ENCODE peak calls at places on chromosomes 12 and 14, in six cellular contexts. One of them, this sample, is unnamed.

GRCh38 chr14:77470192-77470870 is 12.4 kb downstream of the AHSA1 start:
- DNase-seq in fibroblast of lung: no peak
- DNase-seq in PC-3: no peak
- DNase-seq in SK-N-SH: no peak
- DNase-seq in K562: no peak
- DNase-seq in HCT116: no peak
- DNase-seq in this sample: no peak

GRCh38 chr12:51424662-51425539 is at the start of gene SLC4A8:
- DNase-seq in fibroblast of lung: peak
- DNase-seq in PC-3: peak
- DNase-seq in SK-N-SH: peak
- DNase-seq in K562: peak
- DNase-seq in HCT116: peak
- DNase-seq in this sample: peak

GRCh38 chr14:95313707-95314106 is 6.0 kb downstream of the CLMN start:
- DNase-seq in fibroblast of lung: peak
- DNase-seq in PC-3: peak
- DNase-seq in SK-N-SH: no peak
- DNase-seq in K562: no peak
- DNase-seq in HCT116: no peak
- DNase-seq in this sample: no peak

GRCh38 chr14:77991128-77991772 is 178.9 kb upstream of the NRXN3 start:
- DNase-seq in fibroblast of lung: no peak
- DNase-seq in PC-3: no peak
- DNase-seq in SK-N-SH: peak
- DNase-seq in K562: no peak
- DNase-seq in HCT116: no peak
- DNase-seq in this sample: peak

GRCh38 chr12:92469837-92470236 is 233.0 kb upstream of the PLEKHG7 start:
- DNase-seq in fibroblast of lung: peak
- DNase-seq in PC-3: peak
- DNase-seq in SK-N-SH: no peak
- DNase-seq in K562: no peak
- DNase-seq in HCT116: no peak
- DNase-seq in this sample: no peak

GRCh38 chr14:75941030-75941429 is 40.8 kb downstream of the TGFB3 start:
- DNase-seq in fibroblast of lung: peak
- DNase-seq in PC-3: no peak
- DNase-seq in SK-N-SH: no peak
- DNase-seq in K562: no peak
- DNase-seq in HCT116: no peak
- DNase-seq in this sample: no peak

GRCh38 chr12:122788387-122788786 is 14.0 kb downstream of the CCDC62 start:
- DNase-seq in fibroblast of lung: peak
- DNase-seq in PC-3: peak
- DNase-seq in SK-N-SH: no peak
- DNase-seq in K562: no peak
- DNase-seq in HCT116: no peak
- DNase-seq in this sample: no peak

GRCh38 chr12:104354167-104354867 is 50.8 kb downstream of the EID3 start:
- DNase-seq in fibroblast of lung: no peak
- DNase-seq in PC-3: no peak
- DNase-seq in SK-N-SH: no peak
- DNase-seq in K562: no peak
- DNase-seq in HCT116: no peak
- DNase-seq in this sample: no peak

GRCh38 chr12:132475304-132476037 is 14.5 kb upstream of the FBRSL1 start:
- DNase-seq in fibroblast of lung: no peak
- DNase-seq in PC-3: no peak
- DNase-seq in SK-N-SH: peak
- DNase-seq in K562: peak
- DNase-seq in HCT116: no peak
- DNase-seq in this sample: no peak

GRCh38 chr12:104653730-104654328 is 197.1 kb downstream of the CHST11 start:
- DNase-seq in fibroblast of lung: no peak
- DNase-seq in PC-3: peak
- DNase-seq in SK-N-SH: no peak
- DNase-seq in K562: peak
- DNase-seq in HCT116: no peak
- DNase-seq in this sample: no peak

GRCh38 chr12:13036881-13037280 is 7.3 kb upstream of the FAM234B start:
- DNase-seq in fibroblast of lung: no peak
- DNase-seq in PC-3: no peak
- DNase-seq in SK-N-SH: no peak
- DNase-seq in K562: no peak
- DNase-seq in HCT116: no peak
- DNase-seq in this sample: no peak

GRCh38 chr12:129531004-129531403 is 372.8 kb downstream of the TMEM132D start:
- DNase-seq in fibroblast of lung: no peak
- DNase-seq in PC-3: peak
- DNase-seq in SK-N-SH: no peak
- DNase-seq in K562: no peak
- DNase-seq in HCT116: no peak
- DNase-seq in this sample: no peak

GRCh38 chr14:57085801-57086200 is 182.9 kb downstream of the EXOC5 start:
- DNase-seq in fibroblast of lung: no peak
- DNase-seq in PC-3: no peak
- DNase-seq in SK-N-SH: peak
- DNase-seq in K562: no peak
- DNase-seq in HCT116: no peak
- DNase-seq in this sample: no peak

GRCh38 chr14:54567634-54568561 is 970 bp downstream of the SAMD4A start:
- DNase-seq in fibroblast of lung: peak
- DNase-seq in PC-3: peak
- DNase-seq in SK-N-SH: peak
- DNase-seq in K562: peak
- DNase-seq in HCT116: no peak
- DNase-seq in this sample: peak
- TF ChIP-seq CTCF in fibroblast of lung: no peak
- TF ChIP-seq CTCF in PC-3: no peak
- TF ChIP-seq CTCF in SK-N-SH: no peak
- TF ChIP-seq CTCF in K562: no peak
- TF ChIP-seq CTCF in HCT116: no peak
- TF ChIP-seq CTCF in this sample: peak

GRCh38 chr14:100063314-100063941 is 1.8 kb upstream of the EVL start:
- DNase-seq in fibroblast of lung: no peak
- DNase-seq in PC-3: no peak
- DNase-seq in SK-N-SH: no peak
- DNase-seq in K562: no peak
- DNase-seq in HCT116: no peak
- DNase-seq in this sample: no peak

GRCh38 chr14:100067481-100067880 is 2.3 kb downstream of the EVL start:
- DNase-seq in fibroblast of lung: no peak
- DNase-seq in PC-3: no peak
- DNase-seq in SK-N-SH: no peak
- DNase-seq in K562: no peak
- DNase-seq in HCT116: no peak
- DNase-seq in this sample: peak

GRCh38 chr14:100066984-100067383 is 1.8 kb downstream of the EVL start:
- DNase-seq in fibroblast of lung: no peak
- DNase-seq in PC-3: no peak
- DNase-seq in SK-N-SH: no peak
- DNase-seq in K562: no peak
- DNase-seq in HCT116: no peak
- DNase-seq in this sample: peak

GRCh38 chr14:100065942-100066574 is 836 bp downstream of the EVL start:
- DNase-seq in fibroblast of lung: no peak
- DNase-seq in PC-3: no peak
- DNase-seq in SK-N-SH: no peak
- DNase-seq in K562: no peak
- DNase-seq in HCT116: no peak
- DNase-seq in this sample: peak

DNA sequence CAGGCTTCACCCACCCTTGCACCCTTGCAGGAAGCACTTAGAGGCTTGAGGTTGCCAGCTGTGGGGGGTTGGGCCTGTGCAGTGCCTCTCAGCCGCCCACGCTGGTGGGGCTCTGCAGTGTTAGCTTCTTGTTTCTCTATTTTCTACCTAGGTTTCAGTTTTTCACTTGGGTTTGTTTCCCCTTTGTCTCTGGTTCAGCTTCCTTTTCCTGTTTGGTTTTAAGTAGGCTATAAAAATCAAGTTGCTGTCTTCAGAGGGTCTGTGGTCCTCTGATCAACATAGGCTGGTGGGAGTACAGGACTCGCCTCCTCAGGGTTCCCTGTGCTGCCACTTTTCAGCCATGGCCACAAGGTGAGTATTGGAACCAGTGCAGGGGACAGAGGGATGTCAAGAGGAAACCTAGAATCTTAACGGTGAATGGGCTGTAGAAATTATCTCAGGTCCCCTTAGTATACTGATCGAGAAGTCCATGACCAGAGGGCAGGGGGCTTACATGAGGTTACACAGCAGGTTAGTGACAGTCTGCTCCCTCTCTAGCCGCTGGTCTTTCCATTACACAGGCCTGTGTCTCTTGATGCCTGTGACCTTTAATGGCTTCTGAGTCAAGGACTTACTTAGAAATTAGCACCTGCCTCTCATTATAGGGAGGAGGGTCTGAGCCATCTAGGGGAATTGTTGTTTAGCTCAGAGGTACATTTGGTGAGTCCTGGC is at the start of gene EVL:
- DNase-seq in fibroblast of lung: no peak
- DNase-seq in PC-3: no peak
- DNase-seq in SK-N-SH: no peak
- DNase-seq in K562: no peak
- DNase-seq in HCT116: no peak
- DNase-seq in this sample: peak
- H3K4me3 ChIP-seq in fibroblast of lung: no peak
- H3K4me3 ChIP-seq in PC-3: no peak
- H3K4me3 ChIP-seq in SK-N-SH: no peak
- H3K4me3 ChIP-seq in K562: no peak
- H3K4me3 ChIP-seq in HCT116: no peak
- H3K4me3 ChIP-seq in this sample: peak

GRCh38 chr14:24234095-24235020 is 1.6 kb downstream of the GMPR2 start:
- DNase-seq in fibroblast of lung: no peak
- DNase-seq in PC-3: no peak
- DNase-seq in SK-N-SH: no peak
- DNase-seq in K562: no peak
- DNase-seq in HCT116: no peak
- DNase-seq in this sample: no peak

GRCh38 chr14:24232121-24232644 is at the start of gene NEDD8:
- DNase-seq in fibroblast of lung: peak
- DNase-seq in PC-3: peak
- DNase-seq in SK-N-SH: peak
- DNase-seq in K562: peak
- DNase-seq in HCT116: peak
- DNase-seq in this sample: peak

GRCh38 chr14:24231263-24232120 is 675 bp downstream of the NEDD8 start:
- DNase-seq in fibroblast of lung: no peak
- DNase-seq in PC-3: no peak
- DNase-seq in SK-N-SH: peak
- DNase-seq in K562: no peak
- DNase-seq in HCT116: no peak
- DNase-seq in this sample: no peak

GRCh38 chr14:24232645-24233537 is at the start of gene GMPR2:
- DNase-seq in fibroblast of lung: no peak
- DNase-seq in PC-3: no peak
- DNase-seq in SK-N-SH: peak
- DNase-seq in K562: peak
- DNase-seq in HCT116: no peak
- DNase-seq in this sample: no peak

DNA sequence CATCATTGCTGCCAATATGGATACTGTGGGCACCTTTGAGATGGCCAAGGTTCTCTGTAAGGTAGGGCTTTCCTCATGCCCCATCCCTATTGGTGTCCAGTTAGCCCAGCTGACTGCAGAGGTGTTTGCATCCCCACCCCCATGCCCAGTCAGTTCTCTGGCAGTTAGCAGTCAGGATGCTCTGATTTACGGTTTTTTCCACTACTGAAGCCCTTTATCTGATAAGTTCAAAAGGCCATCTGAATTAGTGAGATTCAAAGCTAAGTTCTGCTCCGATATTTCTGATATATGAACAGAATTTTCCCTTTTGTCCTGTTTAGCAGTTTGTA is 773 bp downstream of the GMPR2 start:
- DNase-seq in fibroblast of lung: no peak
- DNase-seq in PC-3: no peak
- DNase-seq in SK-N-SH: no peak
- DNase-seq in K562: no peak
- DNase-seq in HCT116: no peak
- DNase-seq in this sample: no peak
- H2AFZ ChIP-seq in fibroblast of lung: no peak
- H2AFZ ChIP-seq in PC-3: no peak
- H2AFZ ChIP-seq in SK-N-SH: no peak
- H2AFZ ChIP-seq in K562: no peak
- H2AFZ ChIP-seq in HCT116: no peak
- H2AFZ ChIP-seq in this sample: no peak

DNA sequence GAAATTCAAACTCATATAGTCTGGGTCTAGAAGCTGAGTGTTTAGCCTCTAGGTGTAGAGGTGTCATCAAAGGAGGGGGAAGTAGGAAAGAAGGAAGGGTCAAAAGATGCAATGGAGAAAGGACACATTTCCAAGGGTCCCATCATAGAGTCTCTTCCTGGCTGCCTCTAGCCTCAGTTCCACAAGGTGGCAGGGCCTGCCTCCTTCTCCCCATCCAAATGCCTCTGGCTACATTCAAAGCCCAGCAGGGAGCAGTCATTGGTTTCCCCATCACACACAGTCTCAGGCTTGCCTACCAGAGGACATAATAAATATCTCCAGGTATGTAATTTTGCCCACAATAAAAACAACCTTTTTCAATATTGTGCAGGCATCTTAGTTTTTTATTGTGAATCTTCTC is 2.1 kb upstream of the CCT2 start:
- DNase-seq in fibroblast of lung: no peak
- DNase-seq in PC-3: peak
- DNase-seq in SK-N-SH: no peak
- DNase-seq in K562: peak
- DNase-seq in HCT116: no peak
- DNase-seq in this sample: no peak
- TF ChIP-seq CTCF in fibroblast of lung: peak
- TF ChIP-seq CTCF in PC-3: peak
- TF ChIP-seq CTCF in SK-N-SH: no peak
- TF ChIP-seq CTCF in K562: peak
- TF ChIP-seq CTCF in HCT116: peak
- TF ChIP-seq CTCF in this sample: peak

GRCh38 chr14:80956105-80956504 is 684 bp downstream of the TSHR start:
- DNase-seq in fibroblast of lung: no peak
- DNase-seq in PC-3: no peak
- DNase-seq in SK-N-SH: no peak
- DNase-seq in K562: no peak
- DNase-seq in HCT116: no peak
- DNase-seq in this sample: no peak
- H3K4me3 ChIP-seq in fibroblast of lung: no peak
- H3K4me3 ChIP-seq in PC-3: no peak
- H3K4me3 ChIP-seq in SK-N-SH: no peak
- H3K4me3 ChIP-seq in K562: no peak
- H3K4me3 ChIP-seq in HCT116: no peak
- H3K4me3 ChIP-seq in this sample: peak

GRCh38 chr14:89792489-89793366 is 161.8 kb downstream of the EFCAB11 start:
- DNase-seq in fibroblast of lung: peak
- DNase-seq in PC-3: no peak
- DNase-seq in SK-N-SH: no peak
- DNase-seq in K562: no peak
- DNase-seq in HCT116: no peak
- DNase-seq in this sample: no peak
- H2AFZ ChIP-seq in fibroblast of lung: peak
- H2AFZ ChIP-seq in PC-3: no peak
- H2AFZ ChIP-seq in SK-N-SH: no peak
- H2AFZ ChIP-seq in K562: no peak
- H2AFZ ChIP-seq in HCT116: no peak
- H2AFZ ChIP-seq in this sample: no peak

GRCh38 chr12:25372969-25373368 is 122.2 kb upstream of the KRAS start:
- DNase-seq in fibroblast of lung: no peak
- DNase-seq in PC-3: no peak
- DNase-seq in SK-N-SH: no peak
- DNase-seq in K562: no peak
- DNase-seq in HCT116: no peak
- DNase-seq in this sample: no peak
- TF ChIP-seq CTCF in fibroblast of lung: no peak
- TF ChIP-seq CTCF in PC-3: no peak
- TF ChIP-seq CTCF in SK-N-SH: no peak
- TF ChIP-seq CTCF in K562: no peak
- TF ChIP-seq CTCF in HCT116: no peak
- TF ChIP-seq CTCF in this sample: no peak

GRCh38 chr12:131223171-131223761 is 269.6 kb downstream of the ADGRD1 start:
- DNase-seq in fibroblast of lung: no peak
- DNase-seq in PC-3: no peak
- DNase-seq in SK-N-SH: no peak
- DNase-seq in K562: no peak
- DNase-seq in HCT116: no peak
- DNase-seq in this sample: no peak
- H3K4me3 ChIP-seq in fibroblast of lung: no peak
- H3K4me3 ChIP-seq in PC-3: no peak
- H3K4me3 ChIP-seq in SK-N-SH: no peak
- H3K4me3 ChIP-seq in K562: no peak
- H3K4me3 ChIP-seq in HCT116: no peak
- H3K4me3 ChIP-seq in this sample: no peak

This sample was measured in DND-41.